ENCODE peak calls at places on chromosome 16, in six cellular contexts. Q is stomach, N is IMR-90, L is neural crest cell, F is GM12878, R is transverse colon. I is an unnamed sample.

GRCh38 chr16:73214825-73215481 is 167.0 kb upstream of the ZFHX3 start:
- DNase-seq in Q (no peak), N (peak; percentile 93), L (no peak), F (no peak), R (no peak), I (no peak)

GRCh38 chr16:55734665-55735064 is 78.9 kb downstream of the SLC6A2 start:
- DNase-seq in Q (no peak), N (no peak), L (no peak), F (no peak), R (no peak), I (no peak)

GRCh38 chr16:58194790-58195189 is 3.1 kb downstream of the CSNK2A2 start:
- DNase-seq in Q (no peak), N (no peak), L (no peak), F (no peak), R (no peak), I (no peak)

GRCh38 chr16:56600398-56600999 is 7.9 kb upstream of the MT2A start:
- DNase-seq in Q (peak; percentile 44), N (peak; percentile 66), L (peak; percentile 35), F (no peak), R (no peak), I (no peak)

GRCh38 chr16:65244811-65245210 is 122.9 kb upstream of the CDH11 start:
- DNase-seq in Q (no peak), N (no peak), L (no peak), F (no peak), R (no peak), I (no peak)

GRCh38 chr16:85983606-85984005 is 84.6 kb downstream of the IRF8 start:
- DNase-seq in Q (no peak), N (no peak), L (no peak), F (no peak), R (no peak), I (no peak)

GRCh38 chr16:27729516-27730304 is 179.8 kb downstream of the KATNIP start:
- DNase-seq in Q (no peak), N (peak; percentile 55), L (no peak), F (no peak), R (no peak), I (no peak)

GRCh38 chr16:48146710-48147109 is 9.1 kb downstream of the ABCC12 start:
- DNase-seq in Q (no peak), N (no peak), L (no peak), F (no peak), R (no peak), I (no peak)

GRCh38 chr16:27221576-27222498 is 18.5 kb downstream of the KDM8 start:
- DNase-seq in Q (no peak), N (peak; percentile 76), L (no peak), F (no peak), R (peak; percentile 9), I (no peak)

GRCh38 chr16:5454349-5454748 is 356.8 kb upstream of the EEF2KMT start:
- DNase-seq in Q (no peak), N (no peak), L (no peak), F (no peak), R (no peak), I (no peak)

GRCh38 chr16:81445143-81445922 is 725 bp downstream of the CMIP start:
- DNase-seq in Q (peak; percentile 58), N (peak; percentile 19), L (no peak), F (no peak), R (peak; percentile 50), I (peak; percentile 50)

GRCh38 chr16:63185235-63185780 is 1149.1 kb upstream of the CDH8 start:
- DNase-seq in Q (no peak), N (no peak), L (no peak), F (no peak), R (no peak), I (no peak)

GRCh38 chr16:57967916-57968315 is 3.0 kb downstream of the CNGB1 start:
- DNase-seq in Q (no peak), N (no peak), L (no peak), F (no peak), R (no peak), I (no peak)

GRCh38 chr16:30558789-30559377 is 709 bp upstream of the ZNF764 start:
- DNase-seq in Q (no peak), N (no peak), L (no peak), F (no peak), R (no peak), I (no peak)

GRCh38 chr16:66520406-66521194 is 29.3 kb downstream of the TK2 start:
- DNase-seq in Q (no peak), N (no peak), L (no peak), F (no peak), R (peak; percentile 42), I (no peak)

GRCh38 chr16:74186589-74186988 is 110.0 kb upstream of the PSMD7 start:
- DNase-seq in Q (no peak), N (peak; percentile 48), L (no peak), F (no peak), R (no peak), I (no peak)

GRCh38 chr16:77472262-77472661 is 37.4 kb upstream of the ADAMTS18 start:
- DNase-seq in Q (no peak), N (no peak), L (no peak), F (no peak), R (no peak), I (no peak)

GRCh38 chr16:61798741-61799140 is 237.5 kb downstream of the CDH8 start:
- DNase-seq in Q (no peak), N (no peak), L (no peak), F (no peak), R (no peak), I (no peak)

GRCh38 chr16:28189237-28189636 is 22.5 kb downstream of the XPO6 start:
- DNase-seq in Q (no peak), N (peak; percentile 54), L (no peak), F (no peak), R (no peak), I (peak; percentile 29)

GRCh38 chr16:84458606-84459516 is 45.6 kb downstream of the MEAK7 start:
- DNase-seq in Q (no peak), N (no peak), L (no peak), F (no peak), R (no peak), I (no peak)
- TF ChIP-seq CTCF in Q (no peak), N (no peak), L (no peak), F (no peak), R (no peak), I (no peak)

DNA sequence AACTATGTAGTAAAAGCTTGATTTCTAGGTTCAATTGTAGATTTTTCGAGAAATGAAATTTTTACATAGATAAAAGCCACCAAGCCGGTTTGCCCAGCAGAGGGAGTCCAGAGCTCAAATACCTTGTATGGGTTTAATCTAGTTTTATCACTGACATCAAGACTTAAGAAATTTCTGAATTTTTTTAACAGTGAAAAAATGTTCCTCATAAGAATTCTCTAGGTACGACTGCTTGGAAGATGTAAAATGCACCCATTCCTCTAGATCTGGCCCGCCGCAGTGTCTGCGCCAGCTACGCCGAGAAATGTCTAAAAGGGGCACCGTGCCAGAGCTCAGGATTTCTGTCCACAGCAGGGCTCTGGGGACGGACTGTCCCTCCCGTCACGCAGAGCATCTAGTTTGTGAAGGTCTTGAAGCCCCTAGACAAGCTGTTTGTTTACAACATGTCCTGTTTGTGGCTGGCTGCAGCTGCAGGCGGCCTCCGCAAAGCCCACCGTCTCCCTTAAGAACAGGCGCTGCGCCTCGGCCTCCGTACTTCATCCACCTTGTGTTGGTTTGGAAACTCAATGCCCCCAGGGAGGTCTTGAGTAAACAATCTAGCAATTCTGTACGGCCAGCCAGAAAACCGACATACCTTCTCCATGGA is 24.8 kb downstream of the MAP1LC3B start:
- DNase-seq in Q (no peak), N (peak; percentile 72), L (no peak), F (no peak), R (peak; percentile 42), I (no peak)
- TF ChIP-seq CTCF in Q (no peak), N (peak; percentile 85), L (peak; percentile 72), F (peak; percentile 12), R (peak; percentile 61), I (peak; percentile 53)

GRCh38 chr16:20741555-20742285 is at the start of gene THUMPD1:
- DNase-seq in Q (peak; percentile 98), N (peak; percentile 94), L (peak; percentile 91), F (peak; percentile 72), R (peak; percentile 98), I (peak; percentile 98)
- TF ChIP-seq CTCF in Q (no peak), N (peak; percentile 13), L (no peak), F (peak; percentile 20), R (no peak), I (no peak)

GRCh38 chr16:87576191-87576590 is 26.1 kb upstream of the JPH3 start:
- DNase-seq in Q (no peak), N (no peak), L (no peak), F (no peak), R (no peak), I (no peak)
- TF ChIP-seq CTCF in Q (no peak), N (no peak), L (no peak), F (no peak), R (no peak), I (no peak)

GRCh38 chr16:23498863-23499262 is 11.4 kb downstream of the GGA2 start:
- DNase-seq in Q (no peak), N (no peak), L (no peak), F (no peak), R (no peak), I (no peak)

GRCh38 chr16:23499801-23500200 is 10.5 kb downstream of the GGA2 start:
- DNase-seq in Q (no peak), N (no peak), L (no peak), F (no peak), R (no peak), I (no peak)

GRCh38 chr16:23497543-23497868 is 12.8 kb downstream of the GGA2 start:
- DNase-seq in Q (no peak), N (no peak), L (no peak), F (no peak), R (no peak), I (no peak)

GRCh38 chr16:23494188-23494587 is 16.1 kb downstream of the GGA2 start:
- DNase-seq in Q (no peak), N (no peak), L (no peak), F (no peak), R (no peak), I (no peak)

DNA sequence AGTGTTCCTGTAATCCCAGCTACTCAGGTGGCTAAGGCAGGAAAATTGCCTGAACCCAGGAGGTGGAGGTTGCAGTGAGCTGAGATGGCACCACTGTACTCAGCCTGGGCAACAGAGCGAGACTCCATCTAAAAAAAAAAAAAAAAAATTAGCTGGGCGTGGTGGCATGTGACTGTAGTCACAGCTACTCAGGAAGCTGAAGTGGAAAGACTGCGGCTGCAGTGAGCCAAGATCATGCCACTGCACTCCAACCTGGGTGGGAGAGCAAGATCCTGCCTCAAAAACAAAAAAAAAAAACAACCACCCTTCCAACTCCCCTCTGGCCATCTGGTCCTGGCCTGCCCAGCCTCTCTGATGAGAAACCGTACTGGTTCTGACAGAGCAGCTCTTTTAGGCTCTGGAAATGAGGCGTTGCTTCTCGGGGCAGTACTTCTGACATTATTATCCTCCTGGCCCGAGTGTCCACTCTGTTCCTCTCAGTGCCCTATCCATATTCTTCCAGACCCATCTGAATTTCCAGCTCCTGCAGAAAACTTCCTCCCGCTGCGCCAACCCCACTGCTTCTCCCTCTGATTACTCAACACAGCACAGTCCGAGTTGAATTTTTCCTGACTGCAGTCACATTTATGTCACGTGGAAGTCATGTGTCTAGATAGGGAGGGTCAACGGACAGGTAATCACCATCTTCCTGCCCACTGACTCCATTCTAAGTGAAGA is 13.3 kb downstream of the GGA2 start:
- DNase-seq in Q (no peak), N (peak; percentile 21), L (no peak), F (no peak), R (no peak), I (no peak)
- TF ChIP-seq CTCF in Q (no peak), N (no peak), L (no peak), F (no peak), R (no peak), I (no peak)

GRCh38 chr16:546909-547770 is 13.1 kb upstream of the PRR35 start:
- DNase-seq in Q (peak; percentile 78), N (peak; percentile 16), L (peak; percentile 78), F (no peak), R (peak; percentile 86), I (no peak)
- TF ChIP-seq CTCF in Q (no peak), N (peak; percentile 52), L (peak; percentile 67), F (no peak), R (peak; percentile 50), I (no peak)